ENCODE peak calls at places on chromosomes 16 and 17, in ten cellular contexts. K is stimulated activated CD4-positive, alpha-beta T cell treated with anti-CD3 and anti-CD28 coated beads, Interleukin-1b, Interleukin-23, amount 100 ng/mL, for 48 hours; S is RWPE1; O is mucosa of descending colon; H is stimulated activated naive B cell treated with anti-CD40 and anti-IgM and Interleukin-4, amounts not matched to agents 10 μg/mL and 1 μg/mL and 100 μg/mL, for 72 hours; R is NCI-H460; A is fibroblast of lung; N is EL; J is HEK293T; M is esophagus squamous epithelium. P is an unnamed sample.

GRCh38 chr17:56613131-56613530 is 19.6 kb downstream of the NOG start:
- DNase-seq in A (no peak), O (no peak), N (no peak), S (no peak), R (no peak), K (no peak), M (no peak), H (no peak), J (no peak), P (no peak)

GRCh38 chr17:43068570-43069367 is 43.7 kb downstream of the RND2 start:
- DNase-seq in N (no peak), H (no peak), A (no peak), O (no peak), R (peak), S (no peak), J (no peak), K (no peak), M (no peak), P (no peak)

GRCh38 chr17:44793885-44794698 is 35.3 kb downstream of the ADAM11 start:
- DNase-seq in O (no peak), S (no peak), K (no peak), H (no peak), J (no peak), R (no peak), A (no peak), N (no peak), M (no peak), P (no peak)

GRCh38 chr16:57757883-57758282 is 22.3 kb downstream of the KATNB1 start:
- DNase-seq in S (no peak), K (no peak), M (no peak), A (no peak), O (peak), J (no peak), R (no peak), N (no peak), H (no peak), P (no peak)

GRCh38 chr16:907819-908218 is 63.0 kb downstream of the LMF1 start:
- DNase-seq in N (no peak), M (no peak), R (no peak), O (peak), K (no peak), A (no peak), H (no peak), S (no peak), J (no peak), P (peak)

GRCh38 chr17:15782809-15783208 is 50.7 kb downstream of the TBC1D26 start:
- DNase-seq in K (peak), N (peak), M (no peak), H (no peak), R (no peak), S (no peak), A (peak), J (no peak), O (peak), P (no peak)

GRCh38 chr17:36629970-36630369 is 28.6 kb downstream of the MRM1 start:
- DNase-seq in O (no peak), R (no peak), S (no peak), K (no peak), H (no peak), N (no peak), A (no peak), J (no peak), M (no peak), P (no peak)

GRCh38 chr17:30939059-30939689 is 17.4 kb downstream of the ADAP2 start:
- DNase-seq in J (no peak), N (no peak), M (no peak), K (no peak), O (no peak), R (no peak), S (no peak), A (no peak), H (no peak), P (no peak)

GRCh38 chr17:74361613-74362391 is at the start of gene BTBD17:
- DNase-seq in S (no peak), O (no peak), H (no peak), J (peak), R (peak), K (no peak), N (no peak), A (no peak), M (no peak), P (peak)

GRCh38 chr16:57000271-57001025 is 11.1 kb downstream of the NLRC5 start:
- DNase-seq in O (no peak), J (no peak), K (peak), S (peak), N (peak), R (peak), A (peak), H (peak), M (no peak), P (no peak)

GRCh38 chr17:32912218-32912897 is 15.6 kb upstream of the TMEM98 start:
- DNase-seq in M (no peak), K (no peak), R (no peak), A (peak), J (peak), O (peak), H (no peak), N (peak), S (no peak), P (no peak)

GRCh38 chr16:81384006-81384405 is 60.6 kb upstream of the CMIP start:
- DNase-seq in A (peak), N (no peak), R (no peak), J (no peak), O (no peak), H (no peak), K (no peak), S (no peak), M (no peak), P (peak)

GRCh38 chr17:51371732-51372151 is 111.4 kb downstream of the UTP18 start:
- DNase-seq in H (no peak), J (peak), O (no peak), N (peak), A (peak), M (no peak), S (peak), R (peak), K (peak), P (peak)

GRCh38 chr17:5825717-5826330 is 241.5 kb upstream of the NLRP1 start:
- DNase-seq in M (no peak), N (peak), A (peak), R (no peak), O (no peak), J (no peak), K (no peak), H (no peak), S (no peak), P (no peak)

GRCh38 chr16:74143171-74143570 is 153.4 kb upstream of the PSMD7 start:
- DNase-seq in J (no peak), S (no peak), M (no peak), K (no peak), O (no peak), H (no peak), R (no peak), A (no peak), N (no peak), P (no peak)

GRCh38 chr16:17404903-17405691 is 65.7 kb downstream of the XYLT1 start:
- DNase-seq in H (no peak), J (no peak), O (peak), M (no peak), K (no peak), R (peak), A (peak), S (no peak), N (peak), P (peak)

GRCh38 chr16:53878216-53878615 is 174.3 kb downstream of the FTO start:
- DNase-seq in N (no peak), S (no peak), H (no peak), R (no peak), A (no peak), O (no peak), J (no peak), K (no peak), M (no peak), P (no peak)

GRCh38 chr16:275041-275621 is 613 bp downstream of the RGS11 start:
- DNase-seq in K (no peak), J (no peak), A (no peak), N (no peak), M (no peak), H (no peak), R (no peak), O (no peak), S (no peak), P (no peak)

GRCh38 chr17:52724578-52724977 is 566.1 kb upstream of the CA10 start:
- DNase-seq in H (no peak), K (no peak), N (no peak), O (no peak), S (no peak), M (no peak), A (no peak), R (no peak), J (no peak), P (no peak)

GRCh38 chr17:8056232-8056975 is 17.5 kb downstream of the ALOX15B start:
- DNase-seq in S (no peak), M (no peak), A (peak), K (peak), N (peak), O (no peak), R (no peak), J (no peak), H (peak), P (peak)

GRCh38 chr16:62240722-62241121 is 204.5 kb upstream of the CDH8 start:
- DNase-seq in S (no peak), A (peak), N (no peak), J (no peak), K (no peak), H (no peak), M (no peak), O (no peak), R (no peak), P (no peak)

GRCh38 chr16:854808-855410 is 54.4 kb upstream of the GNG13 start:
- DNase-seq in S (no peak), N (no peak), O (no peak), A (no peak), K (no peak), R (no peak), H (no peak), J (no peak), M (no peak), P (no peak)

GRCh38 chr16:50697881-50698767 is 4.7 kb downstream of the NOD2 start:
- DNase-seq in N (peak), O (peak), H (peak), M (no peak), S (no peak), J (no peak), A (peak), K (peak), R (no peak), P (peak)

GRCh38 chr17:35895602-35896001 is 15.4 kb upstream of the CCL5 start:
- DNase-seq in N (peak), M (no peak), S (no peak), J (no peak), O (no peak), H (no peak), K (no peak), A (peak), R (no peak), P (no peak)

GRCh38 chr16:81513204-81514040 is 68.8 kb downstream of the CMIP start:
- DNase-seq in R (no peak), S (no peak), K (no peak), O (peak), H (no peak), N (peak), A (peak), J (no peak), M (no peak), P (no peak)

GRCh38 chr17:77957215-77957868 is 1.2 kb upstream of the TNRC6C start:
- DNase-seq in S (no peak), R (no peak), H (no peak), O (no peak), A (peak), J (no peak), M (no peak), N (peak), K (no peak), P (no peak)

GRCh38 chr16:84169765-84170310 is 17.0 kb downstream of the TAF1C start:
- DNase-seq in M (no peak), J (no peak), O (no peak), A (no peak), N (no peak), S (no peak), H (no peak), R (no peak), K (no peak), P (no peak)

GRCh38 chr16:12253731-12254130 is 277.2 kb downstream of the SNX29 start:
- DNase-seq in R (no peak), N (no peak), H (no peak), O (no peak), J (no peak), S (no peak), A (no peak), M (no peak), K (no peak), P (no peak)

GRCh38 chr16:57024894-57025680 is 35.7 kb downstream of the NLRC5 start:
- DNase-seq in M (no peak), R (no peak), N (no peak), H (no peak), S (no peak), O (no peak), K (no peak), A (no peak), J (no peak), P (no peak)

GRCh38 chr17:77786740-77787505 is 171.6 kb upstream of the TNRC6C start:
- DNase-seq in O (no peak), K (no peak), R (no peak), M (no peak), N (no peak), H (no peak), S (no peak), A (peak), J (no peak), P (no peak)

GRCh38 chr17:61057257-61057656 is 342.4 kb upstream of the TBX2 start:
- DNase-seq in R (no peak), J (no peak), M (no peak), K (no peak), H (no peak), N (no peak), A (no peak), O (no peak), S (peak), P (no peak)

GRCh38 chr17:59121901-59122480 is 15.3 kb upstream of the TRIM37 start:
- DNase-seq in R (no peak), M (no peak), H (no peak), J (no peak), A (no peak), S (no peak), O (no peak), N (no peak), K (no peak), P (no peak)

GRCh38 chr16:57532251-57532625 is 4.1 kb downstream of the CCDC102A start:
- DNase-seq in H (no peak), K (no peak), A (no peak), O (peak), J (peak), N (no peak), S (no peak), R (no peak), M (no peak), P (no peak)

GRCh38 chr17:74051348-74051747 is 152.1 kb upstream of the RPL38 start:
- DNase-seq in K (no peak), M (no peak), H (no peak), S (no peak), J (no peak), O (no peak), R (no peak), N (no peak), A (no peak), P (no peak)

GRCh38 chr16:79797486-79797885 is 196.9 kb upstream of the MAF start:
- DNase-seq in A (no peak), N (no peak), H (no peak), O (no peak), R (no peak), K (no peak), S (no peak), M (no peak), J (no peak), P (no peak)

GRCh38 chr16:86505185-86505898 is 5.0 kb upstream of the FOXF1 start:
- DNase-seq in H (no peak), J (no peak), M (no peak), O (no peak), A (no peak), N (no peak), R (no peak), K (no peak), S (no peak), P (no peak)

P was measured in hippocampal formation.